ENCODE peak calls at places on chromosomes 1 and 21, in nine cellular contexts. N is HCT116, J is hepatocyte, H is GM23248, T is GM23338, C is PC-3, Z is MM.1S, O is neural progenitor cell, Q is SK-N-SH. W is an unnamed sample.

GRCh38 chr1:209769171-209769904 is 13.5 kb downstream of the TRAF3IP3 start:
- DNase-seq in Q (peak; percentile 31), H (peak; percentile 90), J (peak; percentile 24), Z (peak; percentile 87), O (no peak), N (no peak), T (no peak), C (peak; percentile 73), W (peak; percentile 73)

GRCh38 chr21:35203093-35204021 is 154.3 kb upstream of the RUNX1 start:
- DNase-seq in H (peak; percentile 84), Q (no peak), Z (no peak), N (no peak), C (peak; percentile 43), T (no peak), O (no peak), J (peak; percentile 43), W (no peak)

GRCh38 chr1:151510614-151510956 is 602 bp upstream of the CGN start:
- DNase-seq in Q (no peak), N (no peak), C (no peak), O (no peak), H (no peak), Z (no peak), T (no peak), J (no peak), W (no peak)

GRCh38 chr1:47191940-47192457 is 2.2 kb upstream of the PDZK1IP1 start:
- DNase-seq in J (no peak), Q (no peak), O (no peak), C (no peak), T (no peak), N (no peak), H (no peak), Z (no peak), W (no peak)

GRCh38 chr1:230977781-230978490 is 725 bp downstream of the TTC13 start:
- DNase-seq in O (peak; percentile 66), Q (no peak), N (peak; percentile 19), J (peak; percentile 73), Z (peak; percentile 60), H (peak; percentile 60), T (peak; percentile 47), C (peak; percentile 57), W (peak; percentile 52)

GRCh38 chr1:217498209-217498608 is 132.7 kb downstream of the GPATCH2 start:
- DNase-seq in Z (no peak), O (no peak), C (no peak), Q (no peak), N (no peak), J (no peak), H (no peak), T (peak; percentile 38), W (no peak)

GRCh38 chr21:38696617-38697016 is 109.1 kb upstream of the ETS2 start:
- DNase-seq in H (no peak), Z (no peak), T (peak; percentile 11), C (no peak), N (no peak), J (no peak), Q (no peak), O (no peak), W (no peak)

GRCh38 chr1:40122865-40123264 is 25.8 kb upstream of the PPT1 start:
- DNase-seq in T (no peak), C (no peak), Z (no peak), H (no peak), J (peak; percentile 52), Q (no peak), O (no peak), N (no peak), W (no peak)

GRCh38 chr21:34836103-34836932 is 167.5 kb downstream of the CLIC6 start:
- DNase-seq in T (no peak), Q (no peak), J (peak; percentile 85), O (no peak), Z (no peak), C (peak; percentile 99), H (peak; percentile 100), N (peak; percentile 97), W (no peak)

GRCh38 chr1:226292874-226293552 is 16.0 kb downstream of the LIN9 start:
- DNase-seq in Z (no peak), J (no peak), H (peak; percentile 19), N (no peak), T (no peak), O (no peak), C (no peak), Q (no peak), W (no peak)
- H3K36me3 ChIP-seq in Z (no peaks in the 10 kb centered on the region), J (no peaks in the 10 kb centered on the region), H (no peaks in the 10 kb centered on the region), N (peaks cover 19% of the 10 kb centered on the region), T (peaks cover 33% of the 10 kb centered on the region), O (peaks cover 10% of the 10 kb centered on the region), C (peaks cover 41% of the 10 kb centered on the region), Q (peaks cover 18% of the 10 kb centered on the region), W (peaks cover 79% of the 10 kb centered on the region)

DNA sequence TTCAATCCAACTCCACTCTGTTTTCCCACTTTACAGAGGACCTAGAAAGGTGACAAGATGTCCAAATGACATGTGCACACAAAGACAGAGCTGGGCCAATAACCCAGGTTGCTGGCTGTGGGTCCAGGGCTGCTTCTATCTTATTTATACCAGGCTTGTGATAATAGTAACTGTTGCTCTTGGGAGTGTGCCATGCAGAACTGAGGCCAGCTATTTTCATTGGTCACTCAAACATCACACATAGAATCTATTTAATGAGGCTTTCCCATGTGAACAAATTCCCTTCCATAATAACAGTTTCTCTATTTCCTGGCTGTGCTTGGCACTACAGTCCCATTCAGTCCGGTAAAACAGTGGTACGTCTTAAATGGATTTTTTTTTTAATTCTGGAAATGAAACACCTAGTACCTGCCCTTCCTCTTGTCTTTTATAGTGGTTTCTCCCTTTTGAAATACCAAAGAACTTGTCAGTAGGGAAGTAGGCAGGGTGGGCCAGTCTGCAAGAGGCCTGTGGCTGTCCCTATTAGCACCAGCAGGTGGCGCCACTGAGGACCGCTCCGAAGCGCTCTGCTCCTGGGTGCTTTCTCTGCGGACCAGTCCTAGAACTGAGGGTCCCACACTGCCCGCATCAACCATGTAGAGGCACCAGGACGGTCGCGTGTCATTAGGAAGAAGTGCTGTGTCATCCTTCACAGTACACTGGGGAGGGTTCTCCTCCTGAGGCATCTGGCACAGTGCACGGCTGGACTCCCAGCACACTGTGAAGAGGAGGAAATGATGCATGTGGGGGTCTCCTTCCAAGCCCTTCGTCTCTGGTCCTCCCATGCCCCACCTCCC is 52.1 kb downstream of the GPR161 start:
- DNase-seq in J (peak; percentile 65), T (peak; percentile 88), Q (peak; percentile 74), O (peak; percentile 75), C (peak; percentile 51), N (peak; percentile 18), H (peak; percentile 61), Z (peak; percentile 64), W (peak; percentile 43)
- TF ChIP-seq EZH2phosphoT487 in J (no peak), T (no peak), Q (no peak), O (no peak), C (no peak), N (no peak), H (no peak), Z (no peak), W (no peak)

GRCh38 chr1:88681223-88681622 is 2.9 kb upstream of the PKN2 start:
- DNase-seq in H (no peak), N (no peak), C (no peak), Q (no peak), Z (no peak), O (no peak), J (no peak), T (no peak), W (no peak)

GRCh38 chr1:88683516-88683847 is 591 bp upstream of the PKN2 start:
- DNase-seq in H (peak; percentile 62), O (no peak), T (peak; percentile 63), N (no peak), Q (no peak), Z (peak; percentile 70), J (peak; percentile 59), C (peak; percentile 44), W (peak; percentile 52)

GRCh38 chr1:88678405-88678804 is 5.7 kb upstream of the PKN2 start:
- DNase-seq in J (peak; percentile 57), O (no peak), C (peak; percentile 65), T (no peak), Z (no peak), N (no peak), Q (no peak), H (no peak), W (no peak)

GRCh38 chr1:88683848-88684481 is at the start of gene PKN2:
- DNase-seq in O (peak; percentile 100), J (peak; percentile 100), T (peak; percentile 99), N (peak; percentile 97), Z (peak; percentile 99), C (peak; percentile 99), H (peak; percentile 100), Q (peak; percentile 97), W (peak; percentile 99)

DNA sequence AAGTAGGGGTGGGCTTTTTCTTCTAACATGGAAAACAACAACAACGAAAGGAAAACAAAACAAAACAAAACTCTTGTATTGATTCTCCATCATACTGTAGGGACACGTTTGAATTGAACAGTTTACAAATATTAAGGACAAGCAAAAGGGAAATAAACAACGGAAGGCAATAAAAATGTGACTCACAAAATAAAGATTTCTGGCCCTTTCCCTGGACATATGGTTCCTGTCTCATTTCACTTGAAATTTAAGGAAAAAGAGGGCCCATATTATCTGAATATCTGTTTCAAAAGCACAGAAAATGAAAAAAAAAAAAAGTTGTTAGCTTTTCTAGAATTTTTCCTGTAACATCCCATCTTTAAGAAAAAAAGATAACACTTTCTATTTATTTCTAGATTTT is 3.6 kb upstream of the PKN2 start:
- DNase-seq in Q (no peak), C (peak; percentile 53), O (no peak), T (no peak), Z (no peak), J (no peak), N (no peak), H (no peak), W (no peak)
- H3K79me2 ChIP-seq in Q (peaks cover 16% of the 10 kb centered on the region), C (peaks cover 16% of the 10 kb centered on the region), O (peaks cover 37% of the 10 kb centered on the region), T (peaks cover 14% of the 10 kb centered on the region), Z (peaks cover 15% of the 10 kb centered on the region), J (peaks cover 16% of the 10 kb centered on the region), N (peaks cover 7% of the 10 kb centered on the region), H (peaks cover 16% of the 10 kb centered on the region), W (peaks cover 16% of the 10 kb centered on the region)

GRCh38 chr1:21842606-21843162 is 30.6 kb downstream of the LDLRAD2 start:
- DNase-seq in H (no peak), T (no peak), O (no peak), Z (no peak), N (no peak), C (no peak), Q (no peak), J (no peak), W (no peak)
- H3K36me3 ChIP-seq in H (peaks cover 59% of the 10 kb centered on the region), T (no peaks in the 10 kb centered on the region), O (no peaks in the 10 kb centered on the region), Z (no peaks in the 10 kb centered on the region), N (no peaks in the 10 kb centered on the region), C (peaks cover 4% of the 10 kb centered on the region), Q (peaks cover 15% of the 10 kb centered on the region), J (no peaks in the 10 kb centered on the region), W (no peaks in the 10 kb centered on the region)

GRCh38 chr1:41486892-41487728 is 2.6 kb upstream of the EDN2 start:
- DNase-seq in H (no peak), O (peak; percentile 85), Z (no peak), Q (no peak), N (no peak), T (peak; percentile 45), J (no peak), C (no peak), W (no peak)

GRCh38 chr1:41485605-41486004 is 1.1 kb upstream of the EDN2 start:
- DNase-seq in N (no peak), O (no peak), Q (no peak), T (no peak), C (peak; percentile 45), Z (no peak), H (peak; percentile 70), J (peak; percentile 68), W (no peak)

GRCh38 chr1:41487729-41488598 is 3.5 kb upstream of the EDN2 start:
- DNase-seq in H (peak; percentile 17), Z (no peak), O (peak; percentile 31), T (no peak), N (no peak), C (no peak), J (no peak), Q (no peak), W (no peak)

GRCh38 chr1:41484881-41485280 is 398 bp upstream of the EDN2 start:
- DNase-seq in T (no peak), Q (no peak), N (no peak), Z (no peak), J (no peak), H (no peak), O (no peak), C (no peak), W (no peak)

GRCh38 chr1:41486053-41486891 is 1.8 kb upstream of the EDN2 start:
- DNase-seq in T (peak; percentile 24), Z (no peak), C (no peak), N (no peak), J (no peak), O (peak; percentile 73), H (peak; percentile 32), Q (no peak), W (no peak)
- TF ChIP-seq EZH2phosphoT487 in T (no peak), Z (no peak), C (no peak), N (no peak), J (no peak), O (peak; percentile 53), H (no peak), Q (no peak), W (no peak)

W was measured in OCI-LY7.